ENCODE peak calls at places on chromosomes 5 and 9, in eight cellular contexts. One of them, this sample, is unnamed.

GRCh38 chr9:105296889-105297288 is 52.4 kb downstream of the SLC44A1 start:
- DNase-seq in left ventricle myocardium inferior: no peak
- DNase-seq in right atrium auricular region: no peak
- DNase-seq in kidney: no peak
- DNase-seq in suprapubic skin: no peak
- DNase-seq in transverse colon: no peak
- DNase-seq in hepatocyte: peak; percentile 67
- DNase-seq in neural progenitor cell: peak; percentile 31
- DNase-seq in this sample: no peak

GRCh38 chr9:35566417-35566816 is 38.6 kb upstream of the TESK1 start:
- DNase-seq in left ventricle myocardium inferior: no peak
- DNase-seq in right atrium auricular region: no peak
- DNase-seq in kidney: no peak
- DNase-seq in suprapubic skin: no peak
- DNase-seq in transverse colon: no peak
- DNase-seq in hepatocyte: no peak
- DNase-seq in neural progenitor cell: no peak
- DNase-seq in this sample: no peak

GRCh38 chr5:69497006-69497520 is 4.5 kb downstream of the OCLN start:
- DNase-seq in left ventricle myocardium inferior: no peak
- DNase-seq in right atrium auricular region: no peak
- DNase-seq in kidney: no peak
- DNase-seq in suprapubic skin: no peak
- DNase-seq in transverse colon: no peak
- DNase-seq in hepatocyte: no peak
- DNase-seq in neural progenitor cell: no peak
- DNase-seq in this sample: no peak

GRCh38 chr5:35990524-35990923 is 666 bp downstream of the UGT3A1 start:
- DNase-seq in left ventricle myocardium inferior: no peak
- DNase-seq in right atrium auricular region: no peak
- DNase-seq in kidney: no peak
- DNase-seq in suprapubic skin: no peak
- DNase-seq in transverse colon: no peak
- DNase-seq in hepatocyte: no peak
- DNase-seq in neural progenitor cell: peak; percentile 22
- DNase-seq in this sample: no peak

GRCh38 chr9:32671333-32671732 is 35.9 kb upstream of the TAF1L start:
- DNase-seq in left ventricle myocardium inferior: no peak
- DNase-seq in right atrium auricular region: no peak
- DNase-seq in kidney: no peak
- DNase-seq in suprapubic skin: no peak
- DNase-seq in transverse colon: no peak
- DNase-seq in hepatocyte: no peak
- DNase-seq in neural progenitor cell: no peak
- DNase-seq in this sample: no peak

GRCh38 chr9:2027761-2028160 is 12.6 kb downstream of the SMARCA2 start:
- DNase-seq in left ventricle myocardium inferior: no peak
- DNase-seq in right atrium auricular region: no peak
- DNase-seq in kidney: no peak
- DNase-seq in suprapubic skin: no peak
- DNase-seq in transverse colon: no peak
- DNase-seq in hepatocyte: no peak
- DNase-seq in neural progenitor cell: no peak
- DNase-seq in this sample: no peak

GRCh38 chr5:108258001-108258400 is 123.9 kb downstream of the FBXL17 start:
- DNase-seq in left ventricle myocardium inferior: no peak
- DNase-seq in right atrium auricular region: no peak
- DNase-seq in kidney: no peak
- DNase-seq in suprapubic skin: no peak
- DNase-seq in transverse colon: no peak
- DNase-seq in hepatocyte: no peak
- DNase-seq in neural progenitor cell: no peak
- DNase-seq in this sample: no peak

GRCh38 chr5:14293279-14293678 is 150.1 kb downstream of the TRIO start:
- DNase-seq in left ventricle myocardium inferior: peak; percentile 22
- DNase-seq in right atrium auricular region: no peak
- DNase-seq in kidney: no peak
- DNase-seq in suprapubic skin: no peak
- DNase-seq in transverse colon: no peak
- DNase-seq in hepatocyte: no peak
- DNase-seq in neural progenitor cell: no peak
- DNase-seq in this sample: no peak

GRCh38 chr9:18755263-18755662 is 277.7 kb downstream of the SAXO1 start:
- DNase-seq in left ventricle myocardium inferior: no peak
- DNase-seq in right atrium auricular region: no peak
- DNase-seq in kidney: no peak
- DNase-seq in suprapubic skin: no peak
- DNase-seq in transverse colon: no peak
- DNase-seq in hepatocyte: no peak
- DNase-seq in neural progenitor cell: no peak
- DNase-seq in this sample: no peak

GRCh38 chr5:30040483-30041116 is 1152.9 kb upstream of the CDH6 start:
- DNase-seq in left ventricle myocardium inferior: no peak
- DNase-seq in right atrium auricular region: no peak
- DNase-seq in kidney: no peak
- DNase-seq in suprapubic skin: no peak
- DNase-seq in transverse colon: no peak
- DNase-seq in hepatocyte: peak; percentile 72
- DNase-seq in neural progenitor cell: peak; percentile 75
- DNase-seq in this sample: no peak

GRCh38 chr5:172640139-172640538 is 924 bp upstream of the NEURL1B start:
- DNase-seq in left ventricle myocardium inferior: no peak
- DNase-seq in right atrium auricular region: no peak
- DNase-seq in kidney: no peak
- DNase-seq in suprapubic skin: no peak
- DNase-seq in transverse colon: no peak
- DNase-seq in hepatocyte: no peak
- DNase-seq in neural progenitor cell: no peak
- DNase-seq in this sample: no peak

GRCh38 chr5:78912085-78912771 is 72.9 kb downstream of the ARSB start:
- DNase-seq in left ventricle myocardium inferior: no peak
- DNase-seq in right atrium auricular region: no peak
- DNase-seq in kidney: no peak
- DNase-seq in suprapubic skin: no peak
- DNase-seq in transverse colon: no peak
- DNase-seq in hepatocyte: no peak
- DNase-seq in neural progenitor cell: no peak
- DNase-seq in this sample: no peak

GRCh38 chr5:45772402-45772801 is 76.2 kb upstream of the HCN1 start:
- DNase-seq in left ventricle myocardium inferior: no peak
- DNase-seq in right atrium auricular region: no peak
- DNase-seq in kidney: no peak
- DNase-seq in suprapubic skin: no peak
- DNase-seq in transverse colon: no peak
- DNase-seq in hepatocyte: no peak
- DNase-seq in neural progenitor cell: no peak
- DNase-seq in this sample: no peak

GRCh38 chr9:133637451-133638055 is 1.4 kb downstream of the DBH start:
- DNase-seq in left ventricle myocardium inferior: no peak
- DNase-seq in right atrium auricular region: no peak
- DNase-seq in kidney: peak; percentile 55
- DNase-seq in suprapubic skin: no peak
- DNase-seq in transverse colon: no peak
- DNase-seq in hepatocyte: no peak
- DNase-seq in neural progenitor cell: peak; percentile 78
- DNase-seq in this sample: no peak

GRCh38 chr5:181173027-181173419 is 25.6 kb downstream of the OR2V2 start:
- DNase-seq in left ventricle myocardium inferior: no peak
- DNase-seq in right atrium auricular region: no peak
- DNase-seq in kidney: no peak
- DNase-seq in suprapubic skin: no peak
- DNase-seq in transverse colon: no peak
- DNase-seq in hepatocyte: no peak
- DNase-seq in neural progenitor cell: no peak
- DNase-seq in this sample: peak; percentile 80

GRCh38 chr5:157652377-157652692 is at the start of gene SOX30:
- DNase-seq in left ventricle myocardium inferior: no peak
- DNase-seq in right atrium auricular region: no peak
- DNase-seq in kidney: no peak
- DNase-seq in suprapubic skin: no peak
- DNase-seq in transverse colon: no peak
- DNase-seq in hepatocyte: no peak
- DNase-seq in neural progenitor cell: no peak
- DNase-seq in this sample: no peak

GRCh38 chr5:72455477-72455876 is 51.7 kb downstream of the ZNF366 start:
- DNase-seq in left ventricle myocardium inferior: no peak
- DNase-seq in right atrium auricular region: no peak
- DNase-seq in kidney: no peak
- DNase-seq in suprapubic skin: no peak
- DNase-seq in transverse colon: no peak
- DNase-seq in hepatocyte: no peak
- DNase-seq in neural progenitor cell: no peak
- DNase-seq in this sample: no peak

GRCh38 chr5:74630387-74631087 is 10.0 kb downstream of the ENC1 start:
- DNase-seq in left ventricle myocardium inferior: no peak
- DNase-seq in right atrium auricular region: no peak
- DNase-seq in kidney: no peak
- DNase-seq in suprapubic skin: no peak
- DNase-seq in transverse colon: no peak
- DNase-seq in hepatocyte: no peak
- DNase-seq in neural progenitor cell: no peak
- DNase-seq in this sample: no peak

GRCh38 chr9:29209748-29210276 is 1636.5 kb upstream of the C9orf72 start:
- DNase-seq in left ventricle myocardium inferior: no peak
- DNase-seq in right atrium auricular region: no peak
- DNase-seq in kidney: no peak
- DNase-seq in suprapubic skin: no peak
- DNase-seq in transverse colon: no peak
- DNase-seq in hepatocyte: no peak
- DNase-seq in neural progenitor cell: no peak
- DNase-seq in this sample: no peak
- TF ChIP-seq CTCF in left ventricle myocardium inferior: no peak
- TF ChIP-seq CTCF in right atrium auricular region: no peak
- TF ChIP-seq CTCF in kidney: no peak
- TF ChIP-seq CTCF in suprapubic skin: no peak
- TF ChIP-seq CTCF in transverse colon: no peak
- TF ChIP-seq CTCF in hepatocyte: no peak
- TF ChIP-seq CTCF in neural progenitor cell: no peak
- TF ChIP-seq CTCF in this sample: no peak

GRCh38 chr9:135963938-135964337 is 2.8 kb upstream of the UBAC1 start:
- DNase-seq in left ventricle myocardium inferior: no peak
- DNase-seq in right atrium auricular region: no peak
- DNase-seq in kidney: no peak
- DNase-seq in suprapubic skin: no peak
- DNase-seq in transverse colon: no peak
- DNase-seq in hepatocyte: no peak
- DNase-seq in neural progenitor cell: no peak
- DNase-seq in this sample: peak; percentile 38

GRCh38 chr9:135963338-135963737 is 2.2 kb upstream of the UBAC1 start:
- DNase-seq in left ventricle myocardium inferior: no peak
- DNase-seq in right atrium auricular region: no peak
- DNase-seq in kidney: no peak
- DNase-seq in suprapubic skin: no peak
- DNase-seq in transverse colon: no peak
- DNase-seq in hepatocyte: no peak
- DNase-seq in neural progenitor cell: no peak
- DNase-seq in this sample: no peak

GRCh38 chr9:135961811-135962695 is 880 bp upstream of the UBAC1 start:
- DNase-seq in left ventricle myocardium inferior: no peak
- DNase-seq in right atrium auricular region: no peak
- DNase-seq in kidney: no peak
- DNase-seq in suprapubic skin: no peak
- DNase-seq in transverse colon: no peak
- DNase-seq in hepatocyte: no peak
- DNase-seq in neural progenitor cell: no peak
- DNase-seq in this sample: no peak

GRCh38 chr9:135961277-135961705 is at the start of gene UBAC1:
- DNase-seq in left ventricle myocardium inferior: peak; percentile 97
- DNase-seq in right atrium auricular region: peak; percentile 98
- DNase-seq in kidney: peak; percentile 98
- DNase-seq in suprapubic skin: peak; percentile 96
- DNase-seq in transverse colon: peak; percentile 97
- DNase-seq in hepatocyte: peak; percentile 97
- DNase-seq in neural progenitor cell: peak; percentile 98
- DNase-seq in this sample: peak; percentile 93

DNA sequence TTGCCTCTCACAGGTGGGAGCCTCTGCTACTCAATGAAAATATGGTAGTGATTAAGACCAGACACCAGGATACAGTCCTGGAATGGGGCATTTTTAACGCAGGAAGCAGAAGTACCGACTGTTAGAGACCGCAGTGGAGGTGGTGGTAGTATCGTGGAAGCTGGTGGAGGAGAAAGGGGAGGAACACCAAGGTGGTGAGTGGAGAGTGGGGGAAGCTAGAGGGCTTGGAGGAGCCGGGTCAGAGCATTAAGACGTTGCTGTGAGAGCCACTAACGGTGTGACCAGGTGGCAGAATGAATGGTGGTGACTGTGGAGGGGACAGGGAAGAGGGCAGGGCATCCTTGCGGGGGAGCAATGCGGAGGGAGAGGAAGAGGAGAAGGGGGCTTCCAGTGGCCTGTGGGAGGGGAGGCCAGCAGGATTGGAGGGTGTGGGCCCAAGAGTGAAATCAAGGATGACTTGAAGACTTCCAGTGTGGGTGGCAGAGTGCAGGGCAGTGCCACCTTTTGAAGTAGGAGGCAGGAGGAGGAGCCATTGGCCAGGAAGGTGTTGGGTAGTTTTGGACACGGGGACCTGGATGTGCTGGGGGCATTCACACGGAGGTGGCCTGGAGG is 1.6 kb upstream of the UBAC1 start:
- DNase-seq in left ventricle myocardium inferior: no peak
- DNase-seq in right atrium auricular region: no peak
- DNase-seq in kidney: no peak
- DNase-seq in suprapubic skin: no peak
- DNase-seq in transverse colon: no peak
- DNase-seq in hepatocyte: no peak
- DNase-seq in neural progenitor cell: no peak
- DNase-seq in this sample: peak; percentile 28
- H3K27ac ChIP-seq in left ventricle myocardium inferior: no peak overlapping the region
- H3K27ac ChIP-seq in right atrium auricular region: no peak overlapping the region
- H3K27ac ChIP-seq in kidney: no peak overlapping the region
- H3K27ac ChIP-seq in suprapubic skin: no peak overlapping the region
- H3K27ac ChIP-seq in transverse colon: no peak overlapping the region
- H3K27ac ChIP-seq in hepatocyte: no peak overlapping the region
- H3K27ac ChIP-seq in neural progenitor cell: no peak overlapping the region
- H3K27ac ChIP-seq in this sample: no peak overlapping the region

GRCh38 chr5:53035868-53036381 is 46.8 kb downstream of the ITGA2 start:
- DNase-seq in left ventricle myocardium inferior: no peak
- DNase-seq in right atrium auricular region: no peak
- DNase-seq in kidney: no peak
- DNase-seq in suprapubic skin: no peak
- DNase-seq in transverse colon: no peak
- DNase-seq in hepatocyte: no peak
- DNase-seq in neural progenitor cell: peak; percentile 44
- DNase-seq in this sample: no peak
- TF ChIP-seq CTCF in left ventricle myocardium inferior: no peak
- TF ChIP-seq CTCF in right atrium auricular region: no peak
- TF ChIP-seq CTCF in kidney: peak; percentile 36
- TF ChIP-seq CTCF in suprapubic skin: no peak
- TF ChIP-seq CTCF in transverse colon: no peak
- TF ChIP-seq CTCF in hepatocyte: peak; percentile 26
- TF ChIP-seq CTCF in neural progenitor cell: peak; percentile 65
- TF ChIP-seq CTCF in this sample: peak; percentile 39

DNA sequence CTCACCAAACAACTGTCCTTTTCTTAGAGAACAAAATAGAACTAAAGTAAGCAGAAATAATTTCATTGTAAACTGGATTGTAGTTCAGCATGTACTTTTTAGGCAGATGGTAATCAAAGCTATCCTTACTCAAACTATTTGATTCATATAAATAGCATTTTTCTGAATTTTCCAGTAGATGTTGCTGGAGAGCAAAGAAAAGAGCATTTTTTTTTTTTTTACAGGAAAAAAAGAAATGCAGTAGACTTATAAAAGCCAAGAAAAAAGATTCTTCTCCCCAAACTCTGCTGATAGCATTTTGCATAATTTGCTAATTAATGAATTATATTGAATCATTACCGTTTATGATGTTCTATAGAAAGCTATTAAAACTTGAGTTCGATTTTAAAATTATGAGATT is 715.3 kb upstream of the WWC1 start:
- DNase-seq in left ventricle myocardium inferior: no peak
- DNase-seq in right atrium auricular region: no peak
- DNase-seq in kidney: no peak
- DNase-seq in suprapubic skin: no peak
- DNase-seq in transverse colon: no peak
- DNase-seq in hepatocyte: no peak
- DNase-seq in neural progenitor cell: no peak
- DNase-seq in this sample: no peak
- H3K27ac ChIP-seq in left ventricle myocardium inferior: no peak overlapping the region
- H3K27ac ChIP-seq in right atrium auricular region: no peak overlapping the region
- H3K27ac ChIP-seq in kidney: no peak overlapping the region
- H3K27ac ChIP-seq in suprapubic skin: no peak overlapping the region
- H3K27ac ChIP-seq in transverse colon: no peak overlapping the region
- H3K27ac ChIP-seq in hepatocyte: no peak overlapping the region
- H3K27ac ChIP-seq in neural progenitor cell: no peak overlapping the region
- H3K27ac ChIP-seq in this sample: no peak overlapping the region

This sample was measured in RWPE2.